ENCODE peak calls at places on chromosomes 1 and 21, in five cellular contexts. One of them, this sample, is unnamed.
A peak's percentile ranks its signal among the peaks of the same experiment; 100 is the strongest.

GRCh38 chr1:22872971-22873664 is 99.5 kb downstream of the LACTBL1 start:
- DNase-seq in iPS DF 6.9: no peak
- DNase-seq in HFF-Myc: no peak
- DNase-seq in transverse colon: no peak
- DNase-seq in stimulated activated naive CD8-positive, alpha-beta T cell treated with anti-CD3 and anti-CD28 coated beads, Interleukin-15, Interleukin-2, amounts not matched to agents 100 U/mL and 50 U/mL, for 24 hours: no peak
- DNase-seq in this sample: no peak

GRCh38 chr1:174956086-174956485 is 43.7 kb upstream of the CACYBP start:
- DNase-seq in iPS DF 6.9: no peak
- DNase-seq in HFF-Myc: no peak
- DNase-seq in transverse colon: no peak
- DNase-seq in stimulated activated naive CD8-positive, alpha-beta T cell treated with anti-CD3 and anti-CD28 coated beads, Interleukin-15, Interleukin-2, amounts not matched to agents 100 U/mL and 50 U/mL, for 24 hours: no peak
- DNase-seq in this sample: no peak

GRCh38 chr1:19949016-19949415 is 25.6 kb upstream of the PLA2G2E start:
- DNase-seq in iPS DF 6.9: no peak
- DNase-seq in HFF-Myc: peak; percentile 41
- DNase-seq in transverse colon: no peak
- DNase-seq in stimulated activated naive CD8-positive, alpha-beta T cell treated with anti-CD3 and anti-CD28 coated beads, Interleukin-15, Interleukin-2, amounts not matched to agents 100 U/mL and 50 U/mL, for 24 hours: no peak
- DNase-seq in this sample: no peak

GRCh38 chr21:39037807-39038405 is 145.3 kb downstream of the PSMG1 start:
- DNase-seq in iPS DF 6.9: no peak
- DNase-seq in HFF-Myc: no peak
- DNase-seq in transverse colon: no peak
- DNase-seq in stimulated activated naive CD8-positive, alpha-beta T cell treated with anti-CD3 and anti-CD28 coated beads, Interleukin-15, Interleukin-2, amounts not matched to agents 100 U/mL and 50 U/mL, for 24 hours: no peak
- DNase-seq in this sample: no peak

GRCh38 chr1:222331340-222331739 is 216.6 kb downstream of the HHIPL2 start:
- DNase-seq in iPS DF 6.9: no peak
- DNase-seq in HFF-Myc: no peak
- DNase-seq in transverse colon: no peak
- DNase-seq in stimulated activated naive CD8-positive, alpha-beta T cell treated with anti-CD3 and anti-CD28 coated beads, Interleukin-15, Interleukin-2, amounts not matched to agents 100 U/mL and 50 U/mL, for 24 hours: no peak
- DNase-seq in this sample: no peak

GRCh38 chr1:155005076-155005971 is 2.7 kb downstream of the ZBTB7B start:
- DNase-seq in iPS DF 6.9: no peak
- DNase-seq in HFF-Myc: no peak
- DNase-seq in transverse colon: peak; percentile 86
- DNase-seq in stimulated activated naive CD8-positive, alpha-beta T cell treated with anti-CD3 and anti-CD28 coated beads, Interleukin-15, Interleukin-2, amounts not matched to agents 100 U/mL and 50 U/mL, for 24 hours: no peak
- DNase-seq in this sample: no peak

GRCh38 chr1:69459244-69459643 is 108.5 kb upstream of the LRRC7 start:
- DNase-seq in iPS DF 6.9: no peak
- DNase-seq in HFF-Myc: no peak
- DNase-seq in transverse colon: no peak
- DNase-seq in stimulated activated naive CD8-positive, alpha-beta T cell treated with anti-CD3 and anti-CD28 coated beads, Interleukin-15, Interleukin-2, amounts not matched to agents 100 U/mL and 50 U/mL, for 24 hours: no peak
- DNase-seq in this sample: no peak

GRCh38 chr1:3456449-3456963 is 2.0 kb downstream of the ARHGEF16 start:
- DNase-seq in iPS DF 6.9: no peak
- DNase-seq in HFF-Myc: no peak
- DNase-seq in transverse colon: peak; percentile 77
- DNase-seq in stimulated activated naive CD8-positive, alpha-beta T cell treated with anti-CD3 and anti-CD28 coated beads, Interleukin-15, Interleukin-2, amounts not matched to agents 100 U/mL and 50 U/mL, for 24 hours: no peak
- DNase-seq in this sample: peak; percentile 61

GRCh38 chr1:19283891-19284290 is 4.7 kb downstream of the AKR7A3 start:
- DNase-seq in iPS DF 6.9: no peak
- DNase-seq in HFF-Myc: no peak
- DNase-seq in transverse colon: no peak
- DNase-seq in stimulated activated naive CD8-positive, alpha-beta T cell treated with anti-CD3 and anti-CD28 coated beads, Interleukin-15, Interleukin-2, amounts not matched to agents 100 U/mL and 50 U/mL, for 24 hours: no peak
- DNase-seq in this sample: no peak

GRCh38 chr1:228035844-228036243 is 29.0 kb downstream of the WNT3A start:
- DNase-seq in iPS DF 6.9: no peak
- DNase-seq in HFF-Myc: no peak
- DNase-seq in transverse colon: no peak
- DNase-seq in stimulated activated naive CD8-positive, alpha-beta T cell treated with anti-CD3 and anti-CD28 coated beads, Interleukin-15, Interleukin-2, amounts not matched to agents 100 U/mL and 50 U/mL, for 24 hours: no peak
- DNase-seq in this sample: peak; percentile 58

GRCh38 chr1:221687731-221688487 is 54.0 kb downstream of the DUSP10 start:
- DNase-seq in iPS DF 6.9: no peak
- DNase-seq in HFF-Myc: no peak
- DNase-seq in transverse colon: no peak
- DNase-seq in stimulated activated naive CD8-positive, alpha-beta T cell treated with anti-CD3 and anti-CD28 coated beads, Interleukin-15, Interleukin-2, amounts not matched to agents 100 U/mL and 50 U/mL, for 24 hours: no peak
- DNase-seq in this sample: no peak

GRCh38 chr1:248818505-248819374 is 7.0 kb downstream of the SH3BP5L start:
- DNase-seq in iPS DF 6.9: no peak
- DNase-seq in HFF-Myc: no peak
- DNase-seq in transverse colon: no peak
- DNase-seq in stimulated activated naive CD8-positive, alpha-beta T cell treated with anti-CD3 and anti-CD28 coated beads, Interleukin-15, Interleukin-2, amounts not matched to agents 100 U/mL and 50 U/mL, for 24 hours: no peak
- DNase-seq in this sample: no peak

GRCh38 chr21:34938079-34938764 is 110.9 kb downstream of the RUNX1 start:
- DNase-seq in iPS DF 6.9: no peak
- DNase-seq in HFF-Myc: no peak
- DNase-seq in transverse colon: no peak
- DNase-seq in stimulated activated naive CD8-positive, alpha-beta T cell treated with anti-CD3 and anti-CD28 coated beads, Interleukin-15, Interleukin-2, amounts not matched to agents 100 U/mL and 50 U/mL, for 24 hours: no peak
- DNase-seq in this sample: no peak

GRCh38 chr21:15034126-15034848 is 30.5 kb downstream of the NRIP1 start:
- DNase-seq in iPS DF 6.9: no peak
- DNase-seq in HFF-Myc: peak; percentile 64
- DNase-seq in transverse colon: no peak
- DNase-seq in stimulated activated naive CD8-positive, alpha-beta T cell treated with anti-CD3 and anti-CD28 coated beads, Interleukin-15, Interleukin-2, amounts not matched to agents 100 U/mL and 50 U/mL, for 24 hours: no peak
- DNase-seq in this sample: no peak

GRCh38 chr1:164565356-164565755 is 6.4 kb downstream of the PBX1 start:
- DNase-seq in iPS DF 6.9: no peak
- DNase-seq in HFF-Myc: no peak
- DNase-seq in transverse colon: no peak
- DNase-seq in stimulated activated naive CD8-positive, alpha-beta T cell treated with anti-CD3 and anti-CD28 coated beads, Interleukin-15, Interleukin-2, amounts not matched to agents 100 U/mL and 50 U/mL, for 24 hours: no peak
- DNase-seq in this sample: no peak

GRCh38 chr1:117621316-117621715 is 15.5 kb downstream of the TENT5C start:
- DNase-seq in iPS DF 6.9: no peak
- DNase-seq in HFF-Myc: no peak
- DNase-seq in transverse colon: no peak
- DNase-seq in stimulated activated naive CD8-positive, alpha-beta T cell treated with anti-CD3 and anti-CD28 coated beads, Interleukin-15, Interleukin-2, amounts not matched to agents 100 U/mL and 50 U/mL, for 24 hours: no peak
- DNase-seq in this sample: no peak

GRCh38 chr1:228344631-228345072 is 62.0 kb downstream of the TRIM11 start:
- DNase-seq in iPS DF 6.9: no peak
- DNase-seq in HFF-Myc: no peak
- DNase-seq in transverse colon: peak; percentile 1
- DNase-seq in stimulated activated naive CD8-positive, alpha-beta T cell treated with anti-CD3 and anti-CD28 coated beads, Interleukin-15, Interleukin-2, amounts not matched to agents 100 U/mL and 50 U/mL, for 24 hours: no peak
- DNase-seq in this sample: no peak

GRCh38 chr1:119449964-119450363 is 35.0 kb downstream of the HSD3B2 start:
- DNase-seq in iPS DF 6.9: peak; percentile 29
- DNase-seq in HFF-Myc: no peak
- DNase-seq in transverse colon: no peak
- DNase-seq in stimulated activated naive CD8-positive, alpha-beta T cell treated with anti-CD3 and anti-CD28 coated beads, Interleukin-15, Interleukin-2, amounts not matched to agents 100 U/mL and 50 U/mL, for 24 hours: no peak
- DNase-seq in this sample: no peak

GRCh38 chr1:28927442-28928305 is 13.3 kb downstream of the EPB41 start:
- DNase-seq in iPS DF 6.9: no peak
- DNase-seq in HFF-Myc: no peak
- DNase-seq in transverse colon: no peak
- DNase-seq in stimulated activated naive CD8-positive, alpha-beta T cell treated with anti-CD3 and anti-CD28 coated beads, Interleukin-15, Interleukin-2, amounts not matched to agents 100 U/mL and 50 U/mL, for 24 hours: no peak
- DNase-seq in this sample: no peak

GRCh38 chr1:61455400-61455799 is 269.5 kb downstream of the TM2D1 start:
- DNase-seq in iPS DF 6.9: no peak
- DNase-seq in HFF-Myc: no peak
- DNase-seq in transverse colon: no peak
- DNase-seq in stimulated activated naive CD8-positive, alpha-beta T cell treated with anti-CD3 and anti-CD28 coated beads, Interleukin-15, Interleukin-2, amounts not matched to agents 100 U/mL and 50 U/mL, for 24 hours: no peak
- DNase-seq in this sample: no peak

GRCh38 chr1:59520759-59521442 is 224.0 kb downstream of the FGGY start:
- DNase-seq in iPS DF 6.9: no peak
- DNase-seq in HFF-Myc: no peak
- DNase-seq in transverse colon: no peak
- DNase-seq in stimulated activated naive CD8-positive, alpha-beta T cell treated with anti-CD3 and anti-CD28 coated beads, Interleukin-15, Interleukin-2, amounts not matched to agents 100 U/mL and 50 U/mL, for 24 hours: no peak
- DNase-seq in this sample: no peak

GRCh38 chr21:41630249-41630648 is 122.3 kb upstream of the TMPRSS2 start:
- DNase-seq in iPS DF 6.9: no peak
- DNase-seq in HFF-Myc: peak; percentile 88
- DNase-seq in transverse colon: peak; percentile 76
- DNase-seq in stimulated activated naive CD8-positive, alpha-beta T cell treated with anti-CD3 and anti-CD28 coated beads, Interleukin-15, Interleukin-2, amounts not matched to agents 100 U/mL and 50 U/mL, for 24 hours: no peak
- DNase-seq in this sample: no peak

GRCh38 chr1:231215676-231216385 is 25.2 kb upstream of the GNPAT start:
- DNase-seq in iPS DF 6.9: no peak
- DNase-seq in HFF-Myc: no peak
- DNase-seq in transverse colon: no peak
- DNase-seq in stimulated activated naive CD8-positive, alpha-beta T cell treated with anti-CD3 and anti-CD28 coated beads, Interleukin-15, Interleukin-2, amounts not matched to agents 100 U/mL and 50 U/mL, for 24 hours: no peak
- DNase-seq in this sample: no peak

GRCh38 chr1:61254629-61255323 is 172.4 kb downstream of the NFIA start:
- DNase-seq in iPS DF 6.9: no peak
- DNase-seq in HFF-Myc: no peak
- DNase-seq in transverse colon: no peak
- DNase-seq in stimulated activated naive CD8-positive, alpha-beta T cell treated with anti-CD3 and anti-CD28 coated beads, Interleukin-15, Interleukin-2, amounts not matched to agents 100 U/mL and 50 U/mL, for 24 hours: no peak
- DNase-seq in this sample: no peak

GRCh38 chr1:33133478-33134105 is 48.3 kb downstream of the TRIM62 start:
- DNase-seq in iPS DF 6.9: no peak
- DNase-seq in HFF-Myc: no peak
- DNase-seq in transverse colon: no peak
- DNase-seq in stimulated activated naive CD8-positive, alpha-beta T cell treated with anti-CD3 and anti-CD28 coated beads, Interleukin-15, Interleukin-2, amounts not matched to agents 100 U/mL and 50 U/mL, for 24 hours: no peak
- DNase-seq in this sample: no peak

GRCh38 chr1:66090863-66091457 is 298.3 kb downstream of the PDE4B start:
- DNase-seq in iPS DF 6.9: no peak
- DNase-seq in HFF-Myc: no peak
- DNase-seq in transverse colon: no peak
- DNase-seq in stimulated activated naive CD8-positive, alpha-beta T cell treated with anti-CD3 and anti-CD28 coated beads, Interleukin-15, Interleukin-2, amounts not matched to agents 100 U/mL and 50 U/mL, for 24 hours: no peak
- DNase-seq in this sample: no peak

GRCh38 chr1:64848812-64849211 is 103.9 kb downstream of the RAVER2 start:
- DNase-seq in iPS DF 6.9: no peak
- DNase-seq in HFF-Myc: no peak
- DNase-seq in transverse colon: no peak
- DNase-seq in stimulated activated naive CD8-positive, alpha-beta T cell treated with anti-CD3 and anti-CD28 coated beads, Interleukin-15, Interleukin-2, amounts not matched to agents 100 U/mL and 50 U/mL, for 24 hours: no peak
- DNase-seq in this sample: no peak

GRCh38 chr1:26431979-26432695 is at the start of gene DHDDS:
- DNase-seq in iPS DF 6.9: peak; percentile 95
- DNase-seq in HFF-Myc: peak; percentile 89
- DNase-seq in transverse colon: peak; percentile 99
- DNase-seq in stimulated activated naive CD8-positive, alpha-beta T cell treated with anti-CD3 and anti-CD28 coated beads, Interleukin-15, Interleukin-2, amounts not matched to agents 100 U/mL and 50 U/mL, for 24 hours: peak; percentile 99
- DNase-seq in this sample: peak; percentile 99

GRCh38 chr21:23968008-23968407 is 1639.3 kb downstream of the MRPL39 start:
- DNase-seq in iPS DF 6.9: no peak
- DNase-seq in HFF-Myc: no peak
- DNase-seq in transverse colon: no peak
- DNase-seq in stimulated activated naive CD8-positive, alpha-beta T cell treated with anti-CD3 and anti-CD28 coated beads, Interleukin-15, Interleukin-2, amounts not matched to agents 100 U/mL and 50 U/mL, for 24 hours: no peak
- DNase-seq in this sample: no peak

GRCh38 chr1:197360068-197360467 is 92.0 kb downstream of the CRB1 start:
- DNase-seq in iPS DF 6.9: no peak
- DNase-seq in HFF-Myc: no peak
- DNase-seq in transverse colon: no peak
- DNase-seq in stimulated activated naive CD8-positive, alpha-beta T cell treated with anti-CD3 and anti-CD28 coated beads, Interleukin-15, Interleukin-2, amounts not matched to agents 100 U/mL and 50 U/mL, for 24 hours: no peak
- DNase-seq in this sample: no peak

GRCh38 chr1:97906567-97907228 is 14.1 kb downstream of the DPYD start:
- DNase-seq in iPS DF 6.9: no peak
- DNase-seq in HFF-Myc: peak; percentile 26
- DNase-seq in transverse colon: no peak
- DNase-seq in stimulated activated naive CD8-positive, alpha-beta T cell treated with anti-CD3 and anti-CD28 coated beads, Interleukin-15, Interleukin-2, amounts not matched to agents 100 U/mL and 50 U/mL, for 24 hours: no peak
- DNase-seq in this sample: no peak

This sample was measured in chondrocyte.